ENCODE peak calls at places on chromosomes 13 and 19, in four cellular contexts. V is HCT116, N is HepG2, F is H1. M is an unnamed sample.

GRCh38 chr13:41139296-41139966 is 6.8 kb upstream of the KBTBD6 start:
- DNase-seq in V (no peak), N (no peak), F (no peak), M (no peak)

GRCh38 chr19:14159059-14159458 is 22.7 kb upstream of the ASF1B start:
- DNase-seq in V (no peak), N (no peak), F (no peak), M (no peak)

GRCh38 chr19:1875646-1876493 is 9.4 kb downstream of the ABHD17A start:
- DNase-seq in V (peak), N (peak), F (no peak), M (peak)

GRCh38 chr19:27647423-27647822 is 1565.5 kb downstream of the UQCRFS1 start:
- DNase-seq in V (no peak), N (no peak), F (no peak), M (no peak)

GRCh38 chr13:50080856-50081105 is 65.5 kb downstream of the KCNRG start:
- DNase-seq in V (no peak), N (no peak), F (no peak), M (no peak)

GRCh38 chr13:43316997-43317396 is 293.6 kb downstream of the DNAJC15 start:
- DNase-seq in V (no peak), N (no peak), F (no peak), M (no peak)

GRCh38 chr19:16398530-16399241 is 73.1 kb downstream of the EPS15L1 start:
- DNase-seq in V (no peak), N (no peak), F (no peak), M (no peak)

GRCh38 chr13:67224148-67224846 is 5.8 kb downstream of the PCDH9 start:
- DNase-seq in V (peak), N (peak), F (peak), M (peak)

GRCh38 chr19:47670736-47671135 is 42.5 kb upstream of the EHD2 start:
- DNase-seq in V (no peak), N (no peak), F (no peak), M (no peak)

GRCh38 chr13:114162533-114162922 is 16.5 kb upstream of the CFAP97D2 start:
- DNase-seq in V (no peak), N (no peak), F (no peak), M (no peak)

GRCh38 chr13:33722216-33722900 is 95.6 kb upstream of the RFC3 start:
- DNase-seq in V (no peak), N (no peak), F (no peak), M (no peak)

GRCh38 chr19:40147693-40148347 is 43.4 kb upstream of the MAP3K10 start:
- DNase-seq in V (no peak), N (no peak), F (no peak), M (no peak)

GRCh38 chr13:45331123-45331619 is 9.8 kb downstream of the TPT1 start:
- DNase-seq in V (no peak), N (no peak), F (no peak), M (no peak)

GRCh38 chr13:20654156-20654555 is 49.3 kb upstream of the IL17D start:
- DNase-seq in V (no peak), N (no peak), F (no peak), M (no peak)

GRCh38 chr13:37602743-37603381 is 4.3 kb upstream of the POSTN start:
- DNase-seq in V (no peak), N (peak), F (no peak), M (no peak)

GRCh38 chr19:29858000-29858596 is 46.3 kb downstream of the CCNE1 start:
- DNase-seq in V (no peak), N (no peak), F (no peak), M (peak)

GRCh38 chr19:39046037-39046821 is 13.9 kb upstream of the FBXO27 start:
- DNase-seq in V (peak), N (peak), F (no peak), M (peak)

GRCh38 chr13:30520571-30520970 is 54.8 kb upstream of the HMGB1 start:
- DNase-seq in V (no peak), N (no peak), F (no peak), M (no peak)

GRCh38 chr19:45234089-45234869 is 10.9 kb downstream of the EXOC3L2 start:
- DNase-seq in V (no peak), N (no peak), F (no peak), M (no peak)

GRCh38 chr19:17473041-17473440 is 2.7 kb downstream of the SLC27A1 start:
- DNase-seq in V (peak), N (no peak), F (no peak), M (no peak)

GRCh38 chr19:14369399-14370168 is 11.7 kb upstream of the ADGRE5 start:
- DNase-seq in V (no peak), N (no peak), F (no peak), M (peak)

GRCh38 chr13:113862766-113863510 is 938 bp downstream of the GAS6 start:
- DNase-seq in V (no peak), N (no peak), F (no peak), M (peak)

GRCh38 chr19:14758816-14759215 is 19.5 kb downstream of the ADGRE2 start:
- DNase-seq in V (no peak), N (no peak), F (peak), M (no peak)

GRCh38 chr19:1411255-1412191 is 4.1 kb downstream of the DAZAP1 start:
- DNase-seq in V (no peak), N (no peak), F (no peak), M (no peak)

GRCh38 chr19:17671906-17672305 is 16.2 kb downstream of the UNC13A start:
- DNase-seq in V (peak), N (peak), F (no peak), M (peak)

GRCh38 chr19:45153339-45154063 is 7.3 kb downstream of the NKPD1 start:
- DNase-seq in V (no peak), N (no peak), F (no peak), M (peak)

GRCh38 chr13:51895906-51896888 is 34.4 kb downstream of the CCDC70 start:
- DNase-seq in V (peak), N (peak), F (peak), M (peak)

GRCh38 chr13:85608255-85608829 is 190.9 kb downstream of the SLITRK6 start:
- DNase-seq in V (no peak), N (no peak), F (peak), M (no peak)

GRCh38 chr13:99944606-99945005 is 27.0 kb downstream of the ZIC5 start:
- DNase-seq in V (no peak), N (no peak), F (no peak), M (no peak)
- TF ChIP-seq FOSL1 in V (no peak), N (no peak), F (no peak), M (no peak)

GRCh38 chr19:20103091-20103501 is 25.3 kb downstream of the ZNF90 start:
- DNase-seq in V (no peak), N (no peak), F (no peak), M (no peak)

GRCh38 chr19:20102097-20102496 is 24.3 kb downstream of the ZNF90 start:
- DNase-seq in V (no peak), N (no peak), F (no peak), M (no peak)

DNA sequence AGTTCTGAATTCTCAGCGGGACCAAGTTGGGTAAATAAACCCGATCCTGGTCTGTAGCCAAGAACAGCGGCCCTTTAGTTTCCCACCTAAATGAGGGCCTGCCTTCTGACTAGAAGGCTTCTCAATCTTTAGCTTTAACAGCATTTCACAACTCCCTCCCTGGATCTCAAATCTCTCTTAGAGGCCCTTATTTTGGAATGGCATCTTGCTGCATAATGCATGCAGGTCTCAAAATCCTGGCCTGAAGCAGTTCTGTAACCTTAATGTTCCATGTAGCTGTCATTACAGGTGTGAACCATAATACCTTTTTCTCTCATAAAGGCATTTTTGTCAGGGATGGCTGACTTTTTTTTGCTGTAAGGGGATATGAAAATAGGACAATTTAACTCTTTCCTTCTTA is 29.5 kb downstream of the ZNF90 start:
- DNase-seq in V (no peak), N (no peak), F (no peak), M (no peak)
- TF ChIP-seq FOSL1 in V (no peak), N (no peak), F (no peak), M (no peak)

DNA sequence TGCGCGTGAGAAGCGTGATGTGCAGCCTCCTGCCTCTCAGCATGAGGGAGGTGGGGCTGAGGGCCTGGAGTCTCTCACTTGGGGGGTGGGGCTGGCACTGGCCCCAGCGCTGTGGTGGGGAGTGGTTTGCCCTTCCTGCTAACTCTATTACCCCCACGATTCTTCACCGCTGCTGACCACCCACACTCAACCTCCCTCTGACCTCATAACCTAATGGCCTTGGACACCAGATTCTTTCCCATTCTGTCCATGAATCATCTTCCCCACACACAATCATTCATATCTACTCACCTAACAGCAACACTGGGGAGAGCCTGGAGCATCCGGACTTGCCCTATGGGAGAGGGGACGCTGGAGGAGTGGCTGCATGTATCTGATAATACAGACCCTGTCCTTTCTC is 8.7 kb downstream of the CD177 start:
- DNase-seq in V (no peak), N (no peak), F (no peak), M (no peak)
- TF ChIP-seq FOSL1 in V (no peak), N (no peak), F (no peak), M (no peak)

GRCh38 chr19:48814895-48815294 is 4.1 kb upstream of the BCAT2 start:
- DNase-seq in V (no peak), N (no peak), F (no peak), M (no peak)

GRCh38 chr19:48815870-48816501 is 5.2 kb upstream of the BCAT2 start:
- DNase-seq in V (no peak), N (peak), F (no peak), M (peak)

GRCh38 chr19:48810151-48810550 is 678 bp downstream of the BCAT2 start:
- DNase-seq in V (no peak), N (no peak), F (no peak), M (peak)

GRCh38 chr19:48813123-48813911 is 2.5 kb upstream of the BCAT2 start:
- DNase-seq in V (no peak), N (peak), F (no peak), M (peak)

GRCh38 chr19:48812094-48812929 is 1.5 kb upstream of the BCAT2 start:
- DNase-seq in V (no peak), N (peak), F (no peak), M (peak)
- TF ChIP-seq FOSL1 in V (no peak), N (no peak), F (no peak), M (no peak)